ENCODE peak calls at places on chromosome 2, in six cellular contexts. D is uterus, A is HCT116, R is GM23248, Y is fibroblast of lung, M is A549. K is an unnamed sample. For H3K4me1, the result is how much of the 10 kb centered on the place peaks cover.

GRCh38 chr2:232491139-232491780 is 3.6 kb upstream of the ECEL1 start:
- DNase-seq in Y (no peak), A (no peak), M (no peak), R (no peak), D (no peak), K (no peak)

GRCh38 chr2:196821195-196821594 is 12.0 kb upstream of the C2orf66 start:
- DNase-seq in D (no peak), R (peak), Y (peak), A (no peak), M (no peak), K (no peak)

GRCh38 chr2:66553370-66553769 is 118.4 kb downstream of the MEIS1 start:
- DNase-seq in D (peak), Y (no peak), M (no peak), R (no peak), A (no peak), K (peak)

GRCh38 chr2:207188601-207189000 is 22.9 kb upstream of the KLF7 start:
- DNase-seq in D (no peak), A (no peak), Y (peak), R (peak), M (no peak), K (no peak)

GRCh38 chr2:16628316-16628715 is 37.3 kb downstream of the CYRIA start:
- DNase-seq in A (no peak), D (no peak), Y (peak), R (no peak), M (no peak), K (no peak)

GRCh38 chr2:120797421-120798289 is 62.0 kb downstream of the GLI2 start:
- DNase-seq in M (no peak), R (peak), Y (no peak), A (no peak), D (no peak), K (no peak)

GRCh38 chr2:208369091-208369490 is 37.5 kb upstream of the PTH2R start:
- DNase-seq in D (no peak), A (no peak), Y (peak), R (no peak), M (no peak), K (peak)

GRCh38 chr2:56410140-56410539 is 226.3 kb downstream of the CCDC85A start:
- DNase-seq in Y (peak), R (peak), D (no peak), M (no peak), A (no peak), K (no peak)

GRCh38 chr2:20104900-20105545 is 53.6 kb upstream of the LAPTM4A start:
- DNase-seq in A (no peak), R (no peak), M (no peak), D (no peak), Y (no peak), K (no peak)

GRCh38 chr2:102488063-102488462 is 15.0 kb downstream of the SLC9A4 start:
- DNase-seq in Y (peak), R (peak), D (no peak), A (no peak), M (no peak), K (no peak)

DNA sequence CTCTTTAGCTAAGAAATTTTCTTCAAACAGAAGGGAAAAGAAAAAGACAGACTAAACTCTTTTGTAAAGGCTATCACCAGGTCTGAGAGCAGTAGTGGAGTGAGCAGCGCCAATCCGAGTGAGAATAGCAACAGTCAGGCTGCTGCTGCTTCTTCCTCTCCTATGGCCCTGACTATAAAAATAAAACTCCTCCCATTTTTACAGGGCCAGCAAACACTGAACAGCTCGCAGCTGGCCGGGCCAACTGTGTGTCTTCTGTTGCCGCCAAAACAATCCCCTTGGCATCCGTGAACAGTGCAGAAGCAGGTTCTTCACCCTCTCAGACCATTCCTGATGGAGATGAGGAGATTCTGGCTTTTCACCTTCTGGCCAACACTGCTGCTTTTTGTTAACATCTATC is 124.5 kb downstream of the CNTNAP5 start:
- DNase-seq in R (no peak), M (no peak), D (no peak), A (no peak), Y (no peak), K (no peak)
- H3K4me1 ChIP-seq in R (under half), M (under half), D (under half), A (under half), Y (under half), K (under half)

GRCh38 chr2:111238336-111238735 is 117.6 kb downstream of the BCL2L11 start:
- DNase-seq in Y (peak), D (no peak), M (no peak), R (no peak), A (no peak), K (no peak)

GRCh38 chr2:111239107-111239506 is 118.4 kb downstream of the BCL2L11 start:
- DNase-seq in A (no peak), D (no peak), R (no peak), Y (no peak), M (no peak), K (no peak)

GRCh38 chr2:111235192-111235591 is 114.5 kb downstream of the BCL2L11 start:
- DNase-seq in M (no peak), D (no peak), R (no peak), Y (no peak), A (no peak), K (no peak)

GRCh38 chr2:111235616-111236015 is 114.9 kb downstream of the BCL2L11 start:
- DNase-seq in M (no peak), D (no peak), A (no peak), Y (no peak), R (no peak), K (no peak)

GRCh38 chr2:111236027-111236426 is 115.3 kb downstream of the BCL2L11 start:
- DNase-seq in D (no peak), A (no peak), R (no peak), Y (no peak), M (no peak), K (no peak)
- H3K4me1 ChIP-seq in D (under half), A (under half), R (under half), Y (under half), M (under half), K (under half)

DNA sequence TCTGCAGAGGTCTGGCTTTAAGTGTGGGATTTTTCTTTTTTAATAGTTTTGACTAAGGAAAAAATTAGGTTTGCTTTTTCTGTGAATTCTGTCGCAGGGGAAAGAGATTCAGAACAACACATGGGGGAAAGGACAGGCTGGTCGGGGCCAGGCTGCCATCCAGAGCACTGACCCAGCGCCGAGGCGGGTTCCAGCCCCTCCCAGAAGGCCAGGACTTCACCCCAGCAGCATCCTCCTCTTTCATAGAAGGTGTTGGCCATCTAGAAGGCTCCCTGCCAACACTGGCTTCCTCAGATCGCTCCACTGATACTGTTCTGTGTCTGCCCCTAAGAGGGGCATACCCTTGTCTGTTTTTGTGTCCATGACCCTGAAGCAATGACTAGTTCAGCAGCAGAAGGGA is 144.5 kb downstream of the HDAC4 start:
- DNase-seq in Y (no peak), R (no peak), M (no peak), A (no peak), D (no peak), K (no peak)
- H3K4me1 ChIP-seq in Y (under half), R (under half), M (under half), A (half or more), D (under half), K (under half)

GRCh38 chr2:27306136-27306535 is 2.1 kb downstream of the UCN start:
- DNase-seq in M (no peak), D (no peak), Y (no peak), R (no peak), A (no peak), K (no peak)
- H3K4me1 ChIP-seq in M (under half), D (under half), Y (under half), R (under half), A (under half), K (under half)

GRCh38 chr2:23925702-23926288 is 1.1 kb downstream of the ATAD2B start:
- DNase-seq in A (no peak), M (no peak), R (peak), D (peak), Y (peak), K (peak)
- H3K4me1 ChIP-seq in A (under half), M (under half), R (under half), D (under half), Y (under half), K (under half)

DNA sequence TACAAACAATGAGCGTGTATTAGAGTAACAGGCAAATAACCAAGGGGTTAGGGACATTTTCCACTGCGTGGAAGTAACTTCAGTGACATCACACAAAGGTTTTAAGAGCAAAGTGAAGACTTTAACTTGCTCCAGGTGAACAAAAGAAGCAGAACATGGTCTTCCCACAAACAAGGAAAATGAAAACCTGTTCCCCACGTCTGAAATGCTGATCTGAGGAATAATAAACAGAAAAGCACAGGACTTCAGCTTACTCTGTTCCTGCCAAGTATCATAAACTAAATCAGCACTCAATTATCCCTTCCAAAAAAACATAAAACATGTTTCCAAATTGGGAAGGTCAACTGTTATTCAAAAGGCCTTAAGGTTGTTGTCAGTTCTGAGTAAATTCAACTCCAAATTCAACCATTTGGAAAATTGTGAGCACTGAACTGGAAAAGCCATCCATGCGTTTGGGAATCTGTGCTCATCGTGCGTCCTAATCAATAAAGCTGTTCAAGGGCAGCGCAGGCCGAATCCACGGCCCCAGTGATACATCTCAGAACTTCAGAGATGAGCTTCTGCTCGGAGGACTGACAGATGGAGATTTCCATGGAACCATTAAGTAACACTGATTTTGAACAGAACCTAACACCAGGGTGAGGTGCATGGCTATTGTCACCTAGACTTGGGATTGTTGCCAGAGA is 7.7 kb upstream of the SNTG2 start:
- DNase-seq in R (no peak), M (no peak), A (no peak), D (no peak), Y (no peak), K (no peak)
- H3K4me1 ChIP-seq in R (under half), M (under half), A (under half), D (under half), Y (under half), K (under half)

GRCh38 chr2:148812306-148812705 is 62.7 kb upstream of the KIF5C start:
- DNase-seq in Y (peak), R (peak), D (peak), M (no peak), A (no peak), K (peak)

GRCh38 chr2:148813603-148814065 is 61.4 kb upstream of the KIF5C start:
- DNase-seq in M (no peak), Y (no peak), D (no peak), R (no peak), A (no peak), K (no peak)

GRCh38 chr2:148814853-148815419 is 60.1 kb upstream of the KIF5C start:
- DNase-seq in R (peak), D (peak), A (no peak), Y (peak), M (no peak), K (no peak)

GRCh38 chr2:148814143-148814852 is 60.7 kb upstream of the KIF5C start:
- DNase-seq in M (no peak), D (peak), Y (peak), R (peak), A (no peak), K (no peak)

GRCh38 chr2:148810081-148810480 is 64.9 kb upstream of the KIF5C start:
- DNase-seq in A (no peak), Y (no peak), R (no peak), M (no peak), D (no peak), K (no peak)
- H3K4me1 ChIP-seq in A (under half), Y (under half), R (under half), M (under half), D (under half), K (under half)